ENCODE peak calls at places on chromosomes 12 and 14, in ten cellular contexts. M is astrocyte of the spinal cord, R is brain microvascular endothelial cell, P is bronchial epithelial cell, N is tibial artery, O is GM13976, J is GM12864, K is uterus, Y is SK-N-SH, S is GM10248. W is an unnamed sample.

GRCh38 chr14:70971588-70971987 is 64.3 kb downstream of the PCNX1 start:
- DNase-seq in M (no peak), R (no peak), P (no peak), N (no peak), O (no peak), J (no peak), K (no peak), Y (no peak), S (no peak), W (no peak)

GRCh38 chr14:69755784-69756183 is 11.2 kb upstream of the SRSF5 start:
- DNase-seq in M (no peak), R (no peak), P (no peak), N (no peak), O (no peak), J (no peak), K (no peak), Y (no peak), S (no peak), W (no peak)

GRCh38 chr12:113899042-113899843 is 66.9 kb downstream of the RBM19 start:
- DNase-seq in M (no peak), R (no peak), P (no peak), N (no peak), O (no peak), J (no peak), K (no peak), Y (no peak), S (no peak), W (no peak)

GRCh38 chr12:89636054-89636775 is 72.4 kb downstream of the ATP2B1 start:
- DNase-seq in M (peak), R (no peak), P (peak), N (no peak), O (no peak), J (no peak), K (no peak), Y (no peak), S (no peak), W (no peak)

GRCh38 chr12:131190965-131191364 is 237.3 kb downstream of the ADGRD1 start:
- DNase-seq in M (no peak), R (no peak), P (no peak), N (no peak), O (no peak), J (no peak), K (no peak), Y (no peak), S (no peak), W (no peak)

GRCh38 chr14:68246074-68246980 is 426.7 kb downstream of the RAD51B start:
- DNase-seq in M (peak), R (no peak), P (no peak), N (no peak), O (no peak), J (no peak), K (no peak), Y (no peak), S (no peak), W (peak)

GRCh38 chr12:66152732-66153131 is 17.1 kb downstream of the TMBIM4 start:
- DNase-seq in M (no peak), R (no peak), P (peak), N (no peak), O (no peak), J (no peak), K (no peak), Y (no peak), S (no peak), W (peak)

GRCh38 chr12:130307859-130308258 is 29.8 kb upstream of the PIWIL1 start:
- DNase-seq in M (no peak), R (no peak), P (no peak), N (no peak), O (no peak), J (no peak), K (no peak), Y (no peak), S (no peak), W (no peak)

GRCh38 chr14:73759183-73759713 is 45.1 kb upstream of the PNMA1 start:
- DNase-seq in M (peak), R (no peak), P (no peak), N (peak), O (peak), J (no peak), K (peak), Y (peak), S (no peak), W (peak)

GRCh38 chr12:65756956-65757511 is 67.2 kb upstream of the HMGA2 start:
- DNase-seq in M (peak), R (no peak), P (no peak), N (no peak), O (peak), J (peak), K (no peak), Y (no peak), S (peak), W (no peak)

GRCh38 chr12:57033428-57033827 is 16.5 kb downstream of the MYO1A start:
- DNase-seq in M (no peak), R (no peak), P (peak), N (no peak), O (no peak), J (no peak), K (no peak), Y (no peak), S (no peak), W (no peak)

GRCh38 chr12:23359975-23360638 is 589.4 kb downstream of the SOX5 start:
- DNase-seq in M (no peak), R (no peak), P (no peak), N (no peak), O (no peak), J (no peak), K (no peak), Y (no peak), S (no peak), W (no peak)

GRCh38 chr14:105141486-105142281 is 26.9 kb downstream of the JAG2 start:
- DNase-seq in M (no peak), R (no peak), P (no peak), N (peak), O (no peak), J (no peak), K (no peak), Y (no peak), S (no peak), W (no peak)

GRCh38 chr14:68785817-68786490 is 6.9 kb downstream of the ZFP36L1 start:
- DNase-seq in M (peak), R (no peak), P (peak), N (peak), O (no peak), J (no peak), K (no peak), Y (no peak), S (no peak), W (peak)

GRCh38 chr14:88791629-88792571 is 853 bp downstream of the EML5 start:
- DNase-seq in M (no peak), R (no peak), P (no peak), N (peak), O (peak), J (no peak), K (peak), Y (peak), S (peak), W (no peak)

GRCh38 chr14:55588259-55588699 is 8.3 kb downstream of the KTN1 start:
- DNase-seq in M (peak), R (no peak), P (peak), N (no peak), O (no peak), J (no peak), K (no peak), Y (no peak), S (no peak), W (no peak)

GRCh38 chr14:100305446-100306255 is 593 bp downstream of the SLC25A29 start:
- DNase-seq in M (peak), R (no peak), P (no peak), N (no peak), O (no peak), J (no peak), K (peak), Y (peak), S (no peak), W (no peak)

GRCh38 chr12:126617312-126617711 is 1552.1 kb downstream of the AACS start:
- DNase-seq in M (no peak), R (no peak), P (no peak), N (no peak), O (no peak), J (no peak), K (no peak), Y (peak), S (no peak), W (peak)

GRCh38 chr14:56117765-56118610 is at the start of gene PELI2:
- DNase-seq in M (peak), R (peak), P (no peak), N (peak), O (peak), J (no peak), K (peak), Y (peak), S (peak), W (peak)

GRCh38 chr12:66154776-66155175 is 15.0 kb downstream of the TMBIM4 start:
- DNase-seq in M (no peak), R (no peak), P (no peak), N (no peak), O (no peak), J (no peak), K (no peak), Y (no peak), S (no peak), W (peak)

GRCh38 chr12:66359300-66359699 is 57.0 kb downstream of the HELB start:
- DNase-seq in M (no peak), R (no peak), P (no peak), N (no peak), O (no peak), J (no peak), K (no peak), Y (no peak), S (no peak), W (no peak)

GRCh38 chr14:90544566-90544965 is 147.7 kb downstream of the CALM1 start:
- DNase-seq in M (no peak), R (no peak), P (no peak), N (no peak), O (no peak), J (no peak), K (no peak), Y (no peak), S (no peak), W (no peak)

GRCh38 chr14:88849717-88850116 is 25.3 kb downstream of the TTC8 start:
- DNase-seq in M (no peak), R (no peak), P (no peak), N (no peak), O (no peak), J (no peak), K (no peak), Y (no peak), S (no peak), W (peak)

GRCh38 chr12:28925726-28926376 is 223.2 kb upstream of the FAR2 start:
- DNase-seq in M (no peak), R (no peak), P (no peak), N (no peak), O (no peak), J (no peak), K (no peak), Y (no peak), S (no peak), W (peak)

GRCh38 chr12:32331133-32331532 is 68.2 kb upstream of the FGD4 start:
- DNase-seq in M (no peak), R (no peak), P (peak), N (no peak), O (no peak), J (no peak), K (no peak), Y (no peak), S (no peak), W (peak)

GRCh38 chr12:32332446-32332845 is 66.9 kb upstream of the FGD4 start:
- DNase-seq in M (no peak), R (no peak), P (no peak), N (no peak), O (no peak), J (no peak), K (no peak), Y (no peak), S (no peak), W (no peak)

GRCh38 chr12:32336261-32336660 is 63.1 kb upstream of the FGD4 start:
- DNase-seq in M (no peak), R (no peak), P (no peak), N (no peak), O (no peak), J (no peak), K (no peak), Y (no peak), S (no peak), W (no peak)

DNA sequence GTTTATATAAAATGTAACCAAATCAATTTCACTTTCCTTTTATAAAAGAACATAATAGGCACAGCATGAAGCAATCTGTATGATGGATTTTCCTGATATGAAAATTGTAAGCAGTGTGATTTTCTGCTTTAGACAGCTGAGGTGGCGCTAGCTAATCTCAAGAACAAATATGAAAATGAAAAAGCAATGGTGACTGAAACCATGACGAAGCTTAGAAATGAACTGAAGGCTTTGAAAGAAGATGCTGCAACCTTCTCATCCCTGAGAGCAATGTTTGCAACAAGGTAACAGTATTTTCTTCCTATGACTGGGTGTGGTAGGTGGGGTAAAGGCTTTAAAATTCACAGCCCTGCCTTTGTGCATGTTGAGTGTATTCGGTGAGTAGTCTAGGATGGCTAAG is 65.0 kb upstream of the FGD4 start:
- DNase-seq in M (no peak), R (no peak), P (no peak), N (no peak), O (peak), J (peak), K (no peak), Y (no peak), S (peak), W (no peak)
- TF ChIP-seq CTCF in M (no peak), R (no peak), P (no peak), N (no peak), O (no peak), J (no peak), K (no peak), Y (no peak), S (no peak), W (no peak)

DNA sequence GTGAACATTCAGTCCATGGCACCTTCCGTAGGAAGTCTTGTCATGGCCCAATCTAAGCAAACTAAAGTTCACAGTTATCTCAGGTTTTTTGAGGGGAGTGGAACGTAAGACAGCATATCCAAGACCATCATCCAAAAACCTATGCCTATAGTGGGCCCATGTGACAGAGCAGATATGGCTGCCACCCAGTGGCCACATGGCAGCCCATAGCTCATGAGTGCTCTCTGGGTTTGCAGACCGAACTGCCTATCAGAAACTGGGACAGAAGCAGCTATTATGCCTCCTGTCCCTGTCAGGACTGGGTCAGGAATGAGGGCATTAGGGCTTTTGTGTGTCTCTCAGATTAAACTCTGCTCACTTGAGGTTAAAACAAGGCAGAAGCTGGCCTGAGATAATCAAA is 503.7 kb downstream of the NRXN3 start:
- DNase-seq in M (no peak), R (no peak), P (no peak), N (no peak), O (no peak), J (no peak), K (no peak), Y (no peak), S (no peak), W (no peak)
- TF ChIP-seq CTCF in M (no peak), R (no peak), P (no peak), N (no peak), O (no peak), J (no peak), K (no peak), Y (no peak), S (no peak), W (no peak)

DNA sequence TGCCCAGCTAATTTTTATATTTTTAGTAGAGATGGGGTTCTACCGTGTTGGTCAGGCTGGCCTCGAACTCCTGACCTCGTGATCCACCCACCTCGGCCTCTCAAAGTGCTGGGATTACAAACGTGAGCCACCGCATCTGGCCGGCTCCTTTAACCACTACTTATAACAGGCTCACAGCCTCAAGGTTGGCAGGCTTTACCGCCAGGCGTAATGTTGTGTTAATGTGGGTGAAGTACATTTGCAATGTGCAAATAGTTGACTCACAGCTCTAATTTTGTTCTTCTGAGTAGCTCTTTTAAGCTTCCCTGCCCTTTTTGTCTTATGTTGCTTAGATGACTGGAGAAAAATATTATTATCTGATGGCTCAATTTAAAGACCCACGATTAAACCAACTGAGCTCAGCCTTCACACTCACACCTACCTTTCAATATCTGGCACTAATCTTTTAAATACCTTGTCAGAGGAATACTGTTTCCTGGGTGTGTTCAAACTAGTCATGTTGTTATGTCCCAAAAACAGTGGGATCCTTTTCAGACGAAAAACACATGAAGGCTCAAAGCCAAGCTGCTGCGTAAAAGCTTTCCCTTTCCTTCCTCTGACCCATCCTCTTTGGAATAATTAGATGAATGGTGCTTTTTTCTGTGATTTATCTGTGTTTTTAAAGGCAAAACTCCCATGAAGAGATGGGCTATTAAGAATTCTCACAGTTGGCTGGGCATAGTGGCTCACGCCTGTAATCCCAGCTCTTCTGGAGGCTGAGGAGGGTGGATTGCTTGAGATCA is 57.2 kb upstream of the USP44 start:
- DNase-seq in M (peak), R (peak), P (peak), N (peak), O (no peak), J (no peak), K (no peak), Y (no peak), S (no peak), W (peak)
- TF ChIP-seq CTCF in M (no peak), R (no peak), P (no peak), N (no peak), O (no peak), J (no peak), K (no peak), Y (no peak), S (no peak), W (no peak)

GRCh38 chr14:52951730-52952481 is 1.1 kb upstream of the FERMT2 start:
- DNase-seq in M (peak), R (peak), P (peak), N (peak), O (peak), J (no peak), K (no peak), Y (peak), S (peak), W (peak)

GRCh38 chr14:52949711-52950409 is 990 bp downstream of the FERMT2 start:
- DNase-seq in M (peak), R (peak), P (peak), N (peak), O (no peak), J (no peak), K (no peak), Y (peak), S (no peak), W (peak)

GRCh38 chr14:52949249-52949648 is 1.6 kb downstream of the FERMT2 start:
- DNase-seq in M (no peak), R (no peak), P (no peak), N (no peak), O (no peak), J (no peak), K (no peak), Y (peak), S (no peak), W (no peak)

GRCh38 chr14:52950410-52950897 is 396 bp downstream of the FERMT2 start:
- DNase-seq in M (peak), R (peak), P (peak), N (peak), O (no peak), J (no peak), K (peak), Y (peak), S (no peak), W (peak)

GRCh38 chr14:52950898-52951729 is at the start of gene FERMT2:
- DNase-seq in M (peak), R (peak), P (peak), N (peak), O (peak), J (no peak), K (peak), Y (peak), S (peak), W (peak)
- TF ChIP-seq CTCF in M (no peak), R (no peak), P (no peak), N (peak), O (no peak), J (no peak), K (no peak), Y (no peak), S (no peak), W (no peak)

GRCh38 chr14:28676481-28676880 is 90.1 kb upstream of the FOXG1 start:
- DNase-seq in M (peak), R (peak), P (peak), N (no peak), O (no peak), J (no peak), K (no peak), Y (no peak), S (no peak), W (peak)

GRCh38 chr14:28677381-28677780 is 89.2 kb upstream of the FOXG1 start:
- DNase-seq in M (no peak), R (no peak), P (no peak), N (no peak), O (no peak), J (no peak), K (no peak), Y (no peak), S (no peak), W (no peak)

GRCh38 chr14:28678887-28679286 is 87.7 kb upstream of the FOXG1 start:
- DNase-seq in M (no peak), R (no peak), P (no peak), N (no peak), O (no peak), J (no peak), K (no peak), Y (no peak), S (no peak), W (no peak)

DNA sequence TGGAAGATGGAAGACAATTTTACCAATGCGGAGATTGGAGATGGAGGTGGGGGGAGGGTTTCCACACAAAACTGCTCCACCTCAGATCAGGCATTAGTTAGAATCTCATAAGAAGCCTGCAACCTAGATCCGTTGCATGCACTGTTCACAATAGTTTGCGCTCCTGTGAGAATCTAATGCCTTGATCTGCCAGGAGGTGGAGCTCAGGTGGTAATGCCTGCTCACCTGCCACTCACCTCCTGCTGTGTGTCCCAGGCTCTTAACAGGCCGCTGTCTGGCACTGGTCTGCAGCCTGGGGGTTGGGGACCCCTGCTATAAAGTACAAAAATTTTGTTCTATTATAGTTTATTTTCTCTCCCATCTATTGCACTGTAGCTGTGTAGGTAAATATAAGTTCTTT is 84.9 kb upstream of the FOXG1 start:
- DNase-seq in M (no peak), R (no peak), P (no peak), N (no peak), O (no peak), J (no peak), K (no peak), Y (no peak), S (no peak), W (no peak)
- TF ChIP-seq CTCF in M (no peak), R (no peak), P (peak), N (no peak), O (no peak), J (no peak), K (no peak), Y (no peak), S (no peak), W (no peak)

GRCh38 chr12:64445490-64445889 is 6.4 kb upstream of the TBK1 start:
- DNase-seq in M (no peak), R (no peak), P (no peak), N (no peak), O (no peak), J (no peak), K (no peak), Y (no peak), S (no peak), W (no peak)

GRCh38 chr12:64450711-64451486 is 1.0 kb upstream of the TBK1 start:
- DNase-seq in M (peak), R (peak), P (peak), N (no peak), O (peak), J (no peak), K (no peak), Y (peak), S (peak), W (no peak)

GRCh38 chr12:64450057-64450640 is 1.8 kb upstream of the TBK1 start:
- DNase-seq in M (no peak), R (no peak), P (no peak), N (no peak), O (no peak), J (no peak), K (no peak), Y (no peak), S (no peak), W (no peak)

GRCh38 chr12:64451687-64452558 is at the start of gene TBK1:
- DNase-seq in M (peak), R (peak), P (peak), N (peak), O (peak), J (peak), K (peak), Y (peak), S (peak), W (peak)

GRCh38 chr12:64446295-64446694 is 5.6 kb upstream of the TBK1 start:
- DNase-seq in M (no peak), R (no peak), P (no peak), N (no peak), O (no peak), J (no peak), K (no peak), Y (no peak), S (no peak), W (no peak)
- TF ChIP-seq CTCF in M (no peak), R (no peak), P (no peak), N (no peak), O (no peak), J (no peak), K (no peak), Y (no peak), S (no peak), W (no peak)